ENCODE peak calls at places on chromosomes 5 and 9, in ten cellular contexts. One of them, this sample, is unnamed.

GRCh38 chr5:179264641-179265528 is 80.4 kb downstream of the ADAMTS2 start:
- DNase-seq in upper lobe of right lung: peak
- DNase-seq in kidney epithelial cell: no peak
- DNase-seq in GM12865: no peak
- DNase-seq in cardiac fibroblast: no peak
- DNase-seq in AG09309: no peak
- DNase-seq in A549: no peak
- DNase-seq in heart left ventricle: peak
- DNase-seq in PC-3: no peak
- DNase-seq in IMR-90: no peak
- DNase-seq in this sample: no peak

GRCh38 chr5:168086104-168086610 is 205.3 kb upstream of the WWC1 start:
- DNase-seq in A549: peak
- DNase-seq in GM12865: no peak
- DNase-seq in upper lobe of right lung: no peak
- DNase-seq in kidney epithelial cell: peak
- DNase-seq in AG09309: peak
- DNase-seq in cardiac fibroblast: no peak
- DNase-seq in heart left ventricle: no peak
- DNase-seq in IMR-90: no peak
- DNase-seq in PC-3: peak
- DNase-seq in this sample: no peak

GRCh38 chr5:180424094-180424493 is 70.1 kb upstream of the CNOT6 start:
- DNase-seq in kidney epithelial cell: no peak
- DNase-seq in heart left ventricle: no peak
- DNase-seq in IMR-90: no peak
- DNase-seq in GM12865: no peak
- DNase-seq in upper lobe of right lung: no peak
- DNase-seq in PC-3: no peak
- DNase-seq in cardiac fibroblast: peak
- DNase-seq in AG09309: no peak
- DNase-seq in A549: no peak
- DNase-seq in this sample: no peak

GRCh38 chr5:8839361-8840055 is 706.4 kb downstream of the SEMA5A start:
- DNase-seq in PC-3: no peak
- DNase-seq in A549: no peak
- DNase-seq in IMR-90: no peak
- DNase-seq in heart left ventricle: no peak
- DNase-seq in cardiac fibroblast: no peak
- DNase-seq in GM12865: no peak
- DNase-seq in upper lobe of right lung: no peak
- DNase-seq in kidney epithelial cell: no peak
- DNase-seq in AG09309: no peak
- DNase-seq in this sample: no peak

GRCh38 chr5:20157089-20157488 is 169.1 kb upstream of the CDH18 start:
- DNase-seq in upper lobe of right lung: no peak
- DNase-seq in GM12865: no peak
- DNase-seq in AG09309: no peak
- DNase-seq in IMR-90: no peak
- DNase-seq in PC-3: no peak
- DNase-seq in kidney epithelial cell: no peak
- DNase-seq in A549: no peak
- DNase-seq in heart left ventricle: no peak
- DNase-seq in cardiac fibroblast: peak
- DNase-seq in this sample: no peak

GRCh38 chr9:125594211-125594610 is 112.8 kb downstream of the MAPKAP1 start:
- DNase-seq in cardiac fibroblast: no peak
- DNase-seq in GM12865: no peak
- DNase-seq in A549: no peak
- DNase-seq in AG09309: no peak
- DNase-seq in heart left ventricle: no peak
- DNase-seq in PC-3: no peak
- DNase-seq in kidney epithelial cell: no peak
- DNase-seq in upper lobe of right lung: no peak
- DNase-seq in IMR-90: no peak
- DNase-seq in this sample: no peak

GRCh38 chr5:67249590-67249895 is 52.9 kb upstream of the CD180 start:
- DNase-seq in heart left ventricle: no peak
- DNase-seq in kidney epithelial cell: no peak
- DNase-seq in GM12865: no peak
- DNase-seq in upper lobe of right lung: no peak
- DNase-seq in A549: no peak
- DNase-seq in IMR-90: no peak
- DNase-seq in cardiac fibroblast: no peak
- DNase-seq in PC-3: no peak
- DNase-seq in AG09309: no peak
- DNase-seq in this sample: no peak

GRCh38 chr9:297104-297794 is 82.6 kb downstream of the DOCK8 start:
- DNase-seq in A549: peak
- DNase-seq in kidney epithelial cell: no peak
- DNase-seq in cardiac fibroblast: peak
- DNase-seq in heart left ventricle: peak
- DNase-seq in AG09309: no peak
- DNase-seq in IMR-90: no peak
- DNase-seq in GM12865: peak
- DNase-seq in upper lobe of right lung: peak
- DNase-seq in PC-3: peak
- DNase-seq in this sample: no peak

GRCh38 chr5:76657091-76657490 is 33.9 kb upstream of the F2RL2 start:
- DNase-seq in PC-3: no peak
- DNase-seq in AG09309: no peak
- DNase-seq in GM12865: no peak
- DNase-seq in IMR-90: no peak
- DNase-seq in A549: no peak
- DNase-seq in cardiac fibroblast: no peak
- DNase-seq in heart left ventricle: no peak
- DNase-seq in upper lobe of right lung: no peak
- DNase-seq in kidney epithelial cell: no peak
- DNase-seq in this sample: no peak

GRCh38 chr9:108910402-108910801 is 23.5 kb downstream of the ELP1 start:
- DNase-seq in cardiac fibroblast: no peak
- DNase-seq in IMR-90: peak
- DNase-seq in heart left ventricle: no peak
- DNase-seq in A549: no peak
- DNase-seq in kidney epithelial cell: no peak
- DNase-seq in AG09309: no peak
- DNase-seq in upper lobe of right lung: no peak
- DNase-seq in PC-3: no peak
- DNase-seq in GM12865: no peak
- DNase-seq in this sample: no peak

GRCh38 chr5:90308787-90309585 is 100.6 kb downstream of the CETN3 start:
- DNase-seq in cardiac fibroblast: peak
- DNase-seq in heart left ventricle: no peak
- DNase-seq in GM12865: no peak
- DNase-seq in PC-3: peak
- DNase-seq in IMR-90: no peak
- DNase-seq in A549: no peak
- DNase-seq in kidney epithelial cell: no peak
- DNase-seq in AG09309: no peak
- DNase-seq in upper lobe of right lung: no peak
- DNase-seq in this sample: no peak

GRCh38 chr9:2307480-2307879 is 292.3 kb downstream of the SMARCA2 start:
- DNase-seq in PC-3: no peak
- DNase-seq in cardiac fibroblast: peak
- DNase-seq in kidney epithelial cell: no peak
- DNase-seq in A549: no peak
- DNase-seq in IMR-90: peak
- DNase-seq in AG09309: peak
- DNase-seq in upper lobe of right lung: no peak
- DNase-seq in heart left ventricle: no peak
- DNase-seq in GM12865: no peak
- DNase-seq in this sample: no peak

GRCh38 chr9:15889555-15889954 is 336.7 kb downstream of the CCDC171 start:
- DNase-seq in heart left ventricle: no peak
- DNase-seq in AG09309: no peak
- DNase-seq in PC-3: no peak
- DNase-seq in upper lobe of right lung: no peak
- DNase-seq in kidney epithelial cell: no peak
- DNase-seq in cardiac fibroblast: peak
- DNase-seq in GM12865: no peak
- DNase-seq in IMR-90: peak
- DNase-seq in A549: no peak
- DNase-seq in this sample: no peak

GRCh38 chr9:35074141-35074540 is 1.7 kb upstream of the VCP start:
- DNase-seq in kidney epithelial cell: no peak
- DNase-seq in upper lobe of right lung: no peak
- DNase-seq in heart left ventricle: no peak
- DNase-seq in IMR-90: no peak
- DNase-seq in cardiac fibroblast: no peak
- DNase-seq in PC-3: no peak
- DNase-seq in GM12865: no peak
- DNase-seq in A549: no peak
- DNase-seq in AG09309: no peak
- DNase-seq in this sample: no peak

GRCh38 chr9:35072461-35073275 is at the start of gene VCP:
- DNase-seq in IMR-90: peak
- DNase-seq in GM12865: peak
- DNase-seq in heart left ventricle: peak
- DNase-seq in A549: peak
- DNase-seq in AG09309: peak
- DNase-seq in kidney epithelial cell: peak
- DNase-seq in upper lobe of right lung: peak
- DNase-seq in cardiac fibroblast: peak
- DNase-seq in PC-3: peak
- DNase-seq in this sample: peak

GRCh38 chr9:35073276-35073607 is 817 bp upstream of the VCP start:
- DNase-seq in AG09309: no peak
- DNase-seq in heart left ventricle: no peak
- DNase-seq in cardiac fibroblast: no peak
- DNase-seq in PC-3: no peak
- DNase-seq in kidney epithelial cell: no peak
- DNase-seq in GM12865: peak
- DNase-seq in A549: no peak
- DNase-seq in upper lobe of right lung: no peak
- DNase-seq in IMR-90: peak
- DNase-seq in this sample: no peak

GRCh38 chr9:35070823-35071813 is 1.3 kb downstream of the VCP start:
- DNase-seq in IMR-90: peak
- DNase-seq in upper lobe of right lung: no peak
- DNase-seq in AG09309: no peak
- DNase-seq in cardiac fibroblast: peak
- DNase-seq in heart left ventricle: no peak
- DNase-seq in A549: no peak
- DNase-seq in kidney epithelial cell: no peak
- DNase-seq in PC-3: peak
- DNase-seq in GM12865: no peak
- DNase-seq in this sample: peak

GRCh38 chr9:35071814-35072460 is 488 bp downstream of the VCP start:
- DNase-seq in A549: peak
- DNase-seq in upper lobe of right lung: peak
- DNase-seq in IMR-90: peak
- DNase-seq in cardiac fibroblast: peak
- DNase-seq in heart left ventricle: peak
- DNase-seq in PC-3: peak
- DNase-seq in AG09309: no peak
- DNase-seq in GM12865: peak
- DNase-seq in kidney epithelial cell: no peak
- DNase-seq in this sample: peak
- TF ChIP-seq CTCF in A549: peak
- TF ChIP-seq CTCF in upper lobe of right lung: peak
- TF ChIP-seq CTCF in IMR-90: peak
- TF ChIP-seq CTCF in cardiac fibroblast: no peak
- TF ChIP-seq CTCF in heart left ventricle: peak
- TF ChIP-seq CTCF in PC-3: no peak
- TF ChIP-seq CTCF in AG09309: peak
- TF ChIP-seq CTCF in GM12865: peak
- TF ChIP-seq CTCF in kidney epithelial cell: peak
- TF ChIP-seq CTCF in this sample: peak

GRCh38 chr5:55160493-55161209 is 680 bp downstream of the GPX8 start:
- DNase-seq in heart left ventricle: peak
- DNase-seq in GM12865: no peak
- DNase-seq in kidney epithelial cell: peak
- DNase-seq in PC-3: peak
- DNase-seq in upper lobe of right lung: no peak
- DNase-seq in IMR-90: peak
- DNase-seq in A549: peak
- DNase-seq in AG09309: peak
- DNase-seq in cardiac fibroblast: peak
- DNase-seq in this sample: peak
- H3K4me3 ChIP-seq in heart left ventricle: peak
- H3K4me3 ChIP-seq in GM12865: no peak
- H3K4me3 ChIP-seq in kidney epithelial cell: peak
- H3K4me3 ChIP-seq in PC-3: peak
- H3K4me3 ChIP-seq in upper lobe of right lung: peak
- H3K4me3 ChIP-seq in IMR-90: peak
- H3K4me3 ChIP-seq in A549: peak
- H3K4me3 ChIP-seq in AG09309: peak
- H3K4me3 ChIP-seq in cardiac fibroblast: peak
- H3K4me3 ChIP-seq in this sample: peak

DNA sequence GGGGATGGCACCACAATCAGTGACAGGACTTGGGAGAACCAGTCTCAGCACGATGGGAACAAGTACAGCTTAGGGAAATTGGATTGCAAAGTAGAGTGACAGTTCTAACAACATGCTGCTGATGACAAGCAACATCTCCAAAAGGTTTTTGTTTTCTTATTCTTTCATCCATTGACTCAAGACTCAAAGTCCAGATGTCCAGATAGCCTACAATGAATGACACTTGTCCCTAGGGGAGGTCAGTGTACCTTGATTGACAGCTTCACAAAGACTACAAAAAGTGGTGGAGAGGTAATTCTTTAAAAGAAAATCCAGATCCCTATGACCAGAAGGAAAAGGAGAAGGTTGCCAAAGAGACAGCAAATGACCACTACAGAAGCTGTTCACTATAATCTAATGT is 323.9 kb downstream of the TMEM232 start:
- DNase-seq in A549: no peak
- DNase-seq in PC-3: no peak
- DNase-seq in upper lobe of right lung: no peak
- DNase-seq in heart left ventricle: no peak
- DNase-seq in cardiac fibroblast: no peak
- DNase-seq in AG09309: no peak
- DNase-seq in kidney epithelial cell: no peak
- DNase-seq in GM12865: no peak
- DNase-seq in IMR-90: no peak
- DNase-seq in this sample: no peak
- TF ChIP-seq CTCF in A549: no peak
- TF ChIP-seq CTCF in PC-3: no peak
- TF ChIP-seq CTCF in upper lobe of right lung: no peak
- TF ChIP-seq CTCF in heart left ventricle: no peak
- TF ChIP-seq CTCF in cardiac fibroblast: no peak
- TF ChIP-seq CTCF in AG09309: no peak
- TF ChIP-seq CTCF in kidney epithelial cell: no peak
- TF ChIP-seq CTCF in GM12865: no peak
- TF ChIP-seq CTCF in IMR-90: no peak
- TF ChIP-seq CTCF in this sample: no peak

DNA sequence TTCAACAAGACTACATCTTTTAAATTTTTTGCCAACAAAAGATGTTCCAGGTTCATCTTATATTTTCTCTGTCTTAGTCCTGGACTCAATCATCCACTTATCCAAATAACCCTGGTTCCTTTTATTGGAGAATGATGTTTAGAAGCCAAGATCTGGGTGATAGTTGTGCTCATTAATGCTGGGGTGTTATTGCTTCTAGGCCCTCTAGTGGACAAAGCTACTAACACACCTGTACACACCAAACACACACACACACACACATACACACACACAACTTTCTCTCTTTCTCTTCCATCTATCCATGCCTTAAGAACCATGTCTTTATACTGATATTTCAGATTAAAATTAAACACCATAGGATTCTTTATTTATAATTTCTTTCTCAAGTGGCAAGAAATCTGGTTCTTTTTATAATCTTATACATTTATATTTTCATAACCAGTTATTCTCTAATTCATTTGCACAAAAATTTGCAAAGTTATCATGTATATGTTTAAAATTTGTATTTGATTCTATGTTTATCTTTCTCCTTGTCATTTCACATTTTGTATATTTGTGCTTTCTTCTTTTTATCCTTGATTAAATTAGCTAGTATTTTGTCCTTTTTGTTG is 179.1 kb upstream of the SMIM23 start:
- DNase-seq in PC-3: peak
- DNase-seq in AG09309: no peak
- DNase-seq in GM12865: peak
- DNase-seq in kidney epithelial cell: no peak
- DNase-seq in IMR-90: peak
- DNase-seq in A549: no peak
- DNase-seq in cardiac fibroblast: peak
- DNase-seq in heart left ventricle: no peak
- DNase-seq in upper lobe of right lung: no peak
- DNase-seq in this sample: no peak
- H3K4me3 ChIP-seq in PC-3: no peak
- H3K4me3 ChIP-seq in AG09309: no peak
- H3K4me3 ChIP-seq in GM12865: no peak
- H3K4me3 ChIP-seq in kidney epithelial cell: no peak
- H3K4me3 ChIP-seq in IMR-90: no peak
- H3K4me3 ChIP-seq in A549: no peak
- H3K4me3 ChIP-seq in cardiac fibroblast: no peak
- H3K4me3 ChIP-seq in heart left ventricle: no peak
- H3K4me3 ChIP-seq in upper lobe of right lung: no peak
- H3K4me3 ChIP-seq in this sample: no peak

This sample was measured in astrocyte of the cerebellum.